ENCODE peak calls at places on chromosomes 16 and 17, in five cellular contexts. B is PC-9, F is fibroblast of the aortic adventitia, Z is RWPE1, A is cardiac muscle cell. L is an unnamed sample.

GRCh38 chr17:4006745-4007211 is 42.5 kb upstream of the ATP2A3 start:
- DNase-seq in B (no peak), F (no peak), Z (no peak), A (peak; percentile 91), L (no peak)

GRCh38 chr16:86866986-86867722 is 288.8 kb downstream of the FOXL1 start:
- DNase-seq in B (no peak), F (no peak), Z (no peak), A (no peak), L (no peak)

GRCh38 chr16:51431517-51432241 is 280.6 kb upstream of the SALL1 start:
- DNase-seq in B (no peak), F (peak; percentile 96), Z (peak; percentile 66), A (no peak), L (peak; percentile 78)

GRCh38 chr16:19166500-19166899 is 1.5 kb upstream of the SYT17 start:
- DNase-seq in B (peak; percentile 78), F (no peak), Z (no peak), A (no peak), L (no peak)

GRCh38 chr16:87851601-87852000 is 17.7 kb downstream of the SLC7A5 start:
- DNase-seq in B (no peak), F (no peak), Z (no peak), A (peak; percentile 51), L (no peak)

GRCh38 chr17:35132099-35132498 is 10.0 kb downstream of the NLE1 start:
- DNase-seq in B (no peak), F (no peak), Z (no peak), A (no peak), L (no peak)

GRCh38 chr17:11144358-11145233 is 96.4 kb upstream of the SHISA6 start:
- DNase-seq in B (peak; percentile 38), F (peak; percentile 6), Z (peak; percentile 17), A (peak; percentile 75), L (peak; percentile 7)

GRCh38 chr17:9918352-9918751 is 13.3 kb upstream of the RCVRN start:
- DNase-seq in B (no peak), F (no peak), Z (no peak), A (no peak), L (no peak)

GRCh38 chr16:2271848-2272461 is 4.0 kb upstream of the RNPS1 start:
- DNase-seq in B (no peak), F (no peak), Z (no peak), A (no peak), L (no peak)

GRCh38 chr16:84143081-84143480 is 1.9 kb downstream of the HSDL1 start:
- DNase-seq in B (no peak), F (no peak), Z (no peak), A (no peak), L (no peak)
- TF ChIP-seq CTCF in B (no peak), F (no peak), Z (no peak), A (no peak), L (no peak)

GRCh38 chr17:48262982-48263586 is 155.5 kb downstream of the SNX11 start:
- DNase-seq in B (no peak), F (no peak), Z (peak; percentile 18), A (peak; percentile 14), L (no peak)

GRCh38 chr17:48261297-48261880 is 153.8 kb downstream of the SNX11 start:
- DNase-seq in B (no peak), F (no peak), Z (no peak), A (peak; percentile 18), L (peak; percentile 71)

GRCh38 chr17:48258317-48258716 is 150.8 kb downstream of the SNX11 start:
- DNase-seq in B (no peak), F (no peak), Z (no peak), A (no peak), L (no peak)

GRCh38 chr17:48254896-48255295 is 147.3 kb downstream of the SNX11 start:
- DNase-seq in B (no peak), F (no peak), Z (no peak), A (no peak), L (no peak)

GRCh38 chr17:48259710-48260291 is 152.2 kb downstream of the SNX11 start:
- DNase-seq in B (peak; percentile 55), F (peak; percentile 58), Z (peak; percentile 34), A (peak; percentile 32), L (peak; percentile 60)
- TF ChIP-seq CTCF in B (peak; percentile 87), F (peak; percentile 71), Z (peak; percentile 77), A (peak; percentile 63), L (peak; percentile 84)

GRCh38 chr16:21611546-21612384 is 12.4 kb downstream of the METTL9 start:
- DNase-seq in B (peak; percentile 74), F (no peak), Z (peak; percentile 21), A (no peak), L (no peak)

GRCh38 chr16:21618261-21618660 is 18.9 kb downstream of the METTL9 start:
- DNase-seq in B (no peak), F (no peak), Z (no peak), A (no peak), L (no peak)

GRCh38 chr16:21611178-21611545 is 11.8 kb downstream of the METTL9 start:
- DNase-seq in B (peak; percentile 76), F (peak; percentile 52), Z (no peak), A (no peak), L (no peak)

GRCh38 chr16:21613361-21613760 is 14.0 kb downstream of the METTL9 start:
- DNase-seq in B (no peak), F (no peak), Z (no peak), A (no peak), L (no peak)

DNA sequence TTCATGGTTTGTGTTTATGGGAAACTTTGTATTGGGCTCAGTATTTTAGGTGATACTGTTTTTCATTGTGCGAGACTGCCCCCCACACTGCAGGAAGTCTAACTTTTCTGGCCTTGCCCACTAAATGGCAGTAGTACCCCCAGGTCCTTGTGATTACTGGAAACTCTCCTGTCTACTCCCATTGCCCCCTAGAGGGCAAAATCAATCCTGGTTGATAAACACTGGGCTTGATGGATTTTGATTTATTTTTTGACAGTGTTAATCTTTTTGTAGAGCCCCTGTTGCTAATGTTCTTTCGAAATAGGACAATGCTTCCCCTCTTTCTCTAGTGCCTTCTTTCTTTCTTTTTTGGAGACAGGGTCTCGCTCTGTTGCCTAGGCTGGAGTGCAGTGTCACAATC is 15.5 kb downstream of the METTL9 start:
- DNase-seq in B (no peak), F (no peak), Z (no peak), A (no peak), L (no peak)
- TF ChIP-seq CTCF in B (no peak), F (peak; percentile 4), Z (no peak), A (no peak), L (peak; percentile 26)

DNA sequence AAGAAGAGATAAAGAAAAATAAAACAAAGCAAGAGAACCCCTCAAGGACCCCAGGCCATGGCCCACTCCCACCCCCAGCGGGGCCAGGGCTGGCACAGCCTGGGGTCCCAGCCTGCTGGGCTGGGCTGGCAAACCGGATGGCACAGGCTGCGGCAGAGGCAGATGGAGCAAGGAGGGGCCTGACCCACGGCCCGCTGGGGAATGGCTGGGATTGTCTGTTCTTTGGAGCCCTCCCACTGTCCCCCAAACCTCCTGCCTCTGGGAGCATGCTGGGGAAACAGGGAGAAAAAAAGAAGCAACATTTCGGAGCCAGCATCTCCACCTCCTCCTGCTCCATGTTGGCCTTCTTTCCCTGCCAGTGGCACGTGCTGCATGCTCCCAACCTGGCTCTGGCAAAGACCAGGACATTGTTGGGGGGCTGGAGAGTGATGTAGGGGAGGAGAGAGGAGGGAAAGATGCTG is 37.1 kb upstream of the LHX1 start:
- DNase-seq in B (no peak), F (no peak), Z (no peak), A (no peak), L (no peak)
- TF ChIP-seq CTCF in B (no peak), F (no peak), Z (no peak), A (no peak), L (no peak)

GRCh38 chr17:7046127-7046724 is 2.3 kb upstream of the SLC16A11 start:
- DNase-seq in B (peak; percentile 96), F (no peak), Z (peak; percentile 75), A (peak; percentile 34), L (peak; percentile 90)
- TF ChIP-seq CTCF in B (peak; percentile 27), F (no peak), Z (peak; percentile 22), A (no peak), L (no peak)

DNA sequence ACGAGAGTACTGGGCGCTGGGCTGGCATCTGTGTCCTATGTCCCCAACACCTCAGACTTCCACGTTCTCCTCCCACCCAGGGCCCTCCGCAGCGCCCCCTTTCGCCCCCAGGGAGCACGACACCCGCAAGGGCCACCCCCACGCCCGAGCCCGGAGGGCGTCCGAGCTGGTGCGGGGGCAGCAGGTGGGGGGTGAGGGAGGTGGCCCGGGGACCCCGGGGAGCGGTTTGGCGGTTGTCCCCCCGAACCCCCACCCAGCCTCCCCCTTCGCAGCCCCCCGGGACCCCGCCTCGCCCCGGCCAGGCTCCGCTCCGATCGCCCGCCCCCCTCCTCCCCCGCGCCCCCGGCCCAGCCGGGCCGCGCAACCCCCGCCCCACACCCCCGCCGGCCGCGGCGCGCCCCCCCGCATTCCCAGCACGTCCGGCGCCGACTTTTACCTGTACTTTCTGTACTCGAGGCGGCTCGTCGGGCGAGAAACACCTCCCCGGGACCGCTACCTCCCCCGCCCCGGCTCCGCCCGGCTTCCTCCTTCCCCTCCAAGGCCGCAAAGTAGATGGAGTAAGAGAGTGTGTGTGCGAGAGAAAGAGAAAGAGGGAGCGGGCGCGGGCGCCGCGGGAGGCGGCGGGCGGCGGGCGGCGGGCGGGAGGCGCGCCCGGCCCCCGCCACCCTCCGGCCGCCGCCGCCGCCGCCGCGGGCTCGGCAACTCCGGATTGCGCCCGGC is 897 bp downstream of the CDYL2 start:
- DNase-seq in B (no peak), F (no peak), Z (peak; percentile 8), A (peak; percentile 27), L (no peak)
- TF ChIP-seq CTCF in B (no peak), F (peak; percentile 46), Z (no peak), A (peak; percentile 60), L (peak; percentile 43)

DNA sequence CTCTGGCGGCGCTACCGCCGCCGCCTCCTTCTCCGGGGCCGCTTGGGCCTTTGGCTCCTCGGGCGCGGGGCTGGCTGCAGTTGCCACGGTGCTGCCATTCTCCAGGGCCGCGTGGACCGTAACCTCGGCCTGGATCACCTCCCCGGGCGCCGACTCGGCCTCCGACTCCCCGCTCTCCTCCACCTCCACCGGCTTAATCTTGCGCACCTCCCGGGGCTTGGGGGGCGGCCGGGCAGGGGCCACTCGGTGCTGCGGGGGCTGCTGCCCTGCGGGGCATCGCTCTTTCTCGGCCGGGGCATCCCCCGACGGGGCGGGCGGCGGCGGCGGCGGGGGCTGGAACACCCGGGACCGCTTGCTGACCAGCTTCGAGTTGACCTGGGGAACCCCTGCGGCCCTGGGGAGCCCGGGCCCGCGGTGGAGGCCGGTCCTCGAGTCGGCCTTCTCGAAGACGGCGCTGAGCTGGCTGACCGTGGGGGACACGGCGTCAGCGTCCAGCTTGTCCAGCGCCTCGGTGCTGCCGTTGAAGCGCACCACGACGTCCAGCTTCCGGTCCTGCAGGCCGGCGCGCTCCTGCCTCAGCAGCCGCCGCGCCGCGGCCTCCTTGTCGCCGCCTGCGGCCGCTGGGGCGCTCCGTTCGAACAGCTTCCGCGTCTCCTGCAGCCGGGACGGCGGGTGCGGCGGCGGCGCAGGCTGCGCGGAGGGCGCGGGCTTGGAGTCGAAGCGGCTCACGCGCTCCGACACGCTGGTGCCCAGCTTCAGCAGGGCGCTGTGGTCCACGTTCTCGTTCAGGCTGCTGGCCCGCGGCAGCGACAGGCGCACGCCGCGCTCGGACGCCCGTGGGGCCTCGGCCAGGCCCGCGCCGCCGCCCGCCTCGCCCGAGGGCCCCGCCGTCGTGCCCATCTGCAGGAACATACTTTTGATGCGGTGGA is 788 bp downstream of the PPP1R9B start:
- DNase-seq in B (no peak), F (peak; percentile 29), Z (no peak), A (peak; percentile 78), L (peak; percentile 78)
- TF ChIP-seq CTCF in B (no peak), F (no peak), Z (no peak), A (no peak), L (no peak)

GRCh38 chr17:39069114-39069756 is 82.2 kb downstream of the PLXDC1 start:
- DNase-seq in B (peak; percentile 35), F (peak; percentile 74), Z (peak; percentile 64), A (peak; percentile 64), L (peak; percentile 67)
- TF ChIP-seq CTCF in B (peak; percentile 73), F (peak; percentile 80), Z (peak; percentile 56), A (peak; percentile 76), L (peak; percentile 92)